ENCODE peak calls at places on chromosomes 3 and 15, in nine cellular contexts. T, N, Q, V, G, W, I, H and C are unnamed samples. For H3K4me1, the result is how much of the 10 kb centered on the place peaks cover.

GRCh38 chr15:101597360-101597928 is 54.7 kb downstream of the TM2D3 start:
- DNase-seq in T (no peak), N (no peak), Q (no peak), V (no peak), G (no peak), W (no peak), I (no peak), H (no peak), C (no peak)

GRCh38 chr3:121724130-121724529 is 25.4 kb downstream of the GOLGB1 start:
- DNase-seq in T (no peak), N (no peak), Q (no peak), V (no peak), G (no peak), W (no peak), I (no peak), H (no peak), C (no peak)

GRCh38 chr3:10697918-10698317 is 118.1 kb upstream of the SLC6A11 start:
- DNase-seq in T (no peak), N (no peak), Q (no peak), V (no peak), G (peak), W (no peak), I (no peak), H (no peak), C (no peak)

GRCh38 chr3:112109313-112109712 is 23.1 kb downstream of the C3orf52 start:
- DNase-seq in T (no peak), N (no peak), Q (no peak), V (no peak), G (peak), W (no peak), I (no peak), H (no peak), C (no peak)

GRCh38 chr3:27960133-27960532 is 238.0 kb upstream of the EOMES start:
- DNase-seq in T (peak), N (peak), Q (no peak), V (no peak), G (peak), W (no peak), I (no peak), H (peak), C (no peak)

GRCh38 chr3:184727357-184728060 is 15.6 kb upstream of the MAGEF1 start:
- DNase-seq in T (peak), N (peak), Q (peak), V (peak), G (peak), W (peak), I (peak), H (peak), C (peak)

GRCh38 chr15:75693501-75694240 is 19.0 kb downstream of the CSPG4 start:
- DNase-seq in T (peak), N (peak), Q (no peak), V (no peak), G (no peak), W (peak), I (no peak), H (peak), C (peak)

GRCh38 chr3:149572796-149573414 is 84.9 kb downstream of the WWTR1 start:
- DNase-seq in T (peak), N (peak), Q (no peak), V (no peak), G (peak), W (peak), I (no peak), H (peak), C (no peak)

GRCh38 chr3:106167728-106168127 is 298.9 kb upstream of the CBLB start:
- DNase-seq in T (no peak), N (no peak), Q (no peak), V (no peak), G (no peak), W (no peak), I (no peak), H (no peak), C (no peak)

GRCh38 chr15:75195766-75196241 is 5.9 kb upstream of the C15orf39 start:
- DNase-seq in T (no peak), N (no peak), Q (peak), V (no peak), G (no peak), W (no peak), I (no peak), H (no peak), C (no peak)

GRCh38 chr15:50744601-50745000 is 20.9 kb downstream of the SPPL2A start:
- DNase-seq in T (peak), N (no peak), Q (no peak), V (no peak), G (no peak), W (no peak), I (no peak), H (peak), C (no peak)

GRCh38 chr15:71239592-71240364 is 124.5 kb downstream of the THSD4 start:
- DNase-seq in T (peak), N (no peak), Q (no peak), V (no peak), G (no peak), W (peak), I (no peak), H (peak), C (no peak)

GRCh38 chr3:58084166-58084565 is 75.9 kb downstream of the FLNB start:
- DNase-seq in T (no peak), N (no peak), Q (no peak), V (no peak), G (no peak), W (peak), I (no peak), H (peak), C (no peak)

GRCh38 chr15:74205593-74205969 is 3.0 kb upstream of the STRA6 start:
- DNase-seq in T (no peak), N (no peak), Q (no peak), V (no peak), G (no peak), W (no peak), I (no peak), H (no peak), C (peak)

GRCh38 chr15:78251136-78251535 is 13.2 kb upstream of the DNAJA4 start:
- DNase-seq in T (no peak), N (no peak), Q (no peak), V (no peak), G (no peak), W (no peak), I (no peak), H (no peak), C (no peak)

GRCh38 chr3:8451696-8452095 is 49.9 kb upstream of the LMCD1 start:
- DNase-seq in T (no peak), N (no peak), Q (no peak), V (no peak), G (no peak), W (no peak), I (no peak), H (peak), C (peak)

GRCh38 chr3:94440767-94441493 is 378.1 kb downstream of the NSUN3 start:
- DNase-seq in T (peak), N (peak), Q (no peak), V (no peak), G (peak), W (peak), I (no peak), H (peak), C (peak)

GRCh38 chr3:50251220-50251619 is 15.2 kb downstream of the GNAI2 start:
- DNase-seq in T (peak), N (peak), Q (no peak), V (peak), G (peak), W (peak), I (no peak), H (peak), C (peak)

GRCh38 chr3:182490601-182491485 is 302.5 kb upstream of the ATP11B start:
- DNase-seq in T (peak), N (peak), Q (peak), V (peak), G (peak), W (peak), I (no peak), H (no peak), C (no peak)

GRCh38 chr15:51828621-51829359 is 663 bp upstream of the TMOD3 start:
- DNase-seq in T (no peak), N (peak), Q (no peak), V (peak), G (peak), W (no peak), I (no peak), H (peak), C (no peak)

GRCh38 chr15:83733691-83734090 is 79.8 kb downstream of the ADAMTSL3 start:
- DNase-seq in T (no peak), N (no peak), Q (no peak), V (no peak), G (no peak), W (no peak), I (no peak), H (no peak), C (no peak)

GRCh38 chr3:64462203-64463120 is 225.3 kb downstream of the ADAMTS9 start:
- DNase-seq in T (peak), N (no peak), Q (no peak), V (no peak), G (no peak), W (peak), I (no peak), H (peak), C (peak)

GRCh38 chr15:76309561-76310330 is 1.5 kb downstream of the ETFA start:
- DNase-seq in T (no peak), N (no peak), Q (no peak), V (peak), G (peak), W (peak), I (no peak), H (no peak), C (no peak)

GRCh38 chr3:105802073-105802706 is 66.6 kb downstream of the CBLB start:
- DNase-seq in T (no peak), N (no peak), Q (no peak), V (no peak), G (no peak), W (no peak), I (no peak), H (no peak), C (no peak)

GRCh38 chr15:22262613-22263020 is 182.3 kb downstream of the OR4M2 start:
- DNase-seq in T (no peak), N (no peak), Q (no peak), V (peak), G (no peak), W (no peak), I (no peak), H (no peak), C (no peak)

GRCh38 chr15:27059610-27060202 is 88.7 kb downstream of the GABRG3 start:
- DNase-seq in T (peak), N (no peak), Q (peak), V (no peak), G (peak), W (peak), I (peak), H (peak), C (no peak)

GRCh38 chr3:46208167-46208704 is at the start of gene CCR1:
- DNase-seq in T (peak), N (peak), Q (no peak), V (peak), G (peak), W (peak), I (peak), H (peak), C (no peak)

GRCh38 chr3:39288300-39288808 is 8.5 kb upstream of the CX3CR1 start:
- DNase-seq in T (peak), N (peak), Q (peak), V (peak), G (peak), W (peak), I (peak), H (peak), C (peak)

GRCh38 chr3:115100172-115100571 is 46.9 kb downstream of the ZBTB20 start:
- DNase-seq in T (peak), N (peak), Q (peak), V (no peak), G (peak), W (peak), I (no peak), H (peak), C (no peak)

GRCh38 chr15:99442268-99442897 is 123.4 kb upstream of the MEF2A start:
- DNase-seq in T (peak), N (peak), Q (peak), V (peak), G (peak), W (peak), I (no peak), H (peak), C (peak)

GRCh38 chr15:64907991-64908390 is 3.7 kb upstream of the ANKDD1A start:
- DNase-seq in T (no peak), N (no peak), Q (no peak), V (no peak), G (no peak), W (no peak), I (no peak), H (no peak), C (no peak)

GRCh38 chr15:36914962-36915808 is 185.2 kb downstream of the MEIS2 start:
- DNase-seq in T (peak), N (no peak), Q (no peak), V (no peak), G (no peak), W (peak), I (no peak), H (no peak), C (no peak)

GRCh38 chr15:44588541-44588940 is 51.6 kb downstream of the EIF3J start:
- DNase-seq in T (no peak), N (no peak), Q (no peak), V (no peak), G (no peak), W (no peak), I (no peak), H (no peak), C (no peak)

GRCh38 chr15:78073026-78073425 is 4.5 kb downstream of the TBC1D2B start:
- DNase-seq in T (no peak), N (no peak), Q (no peak), V (no peak), G (no peak), W (peak), I (no peak), H (no peak), C (no peak)

GRCh38 chr3:186070996-186071395 is 37.9 kb downstream of the ETV5 start:
- DNase-seq in T (peak), N (no peak), Q (no peak), V (no peak), G (no peak), W (no peak), I (no peak), H (peak), C (no peak)

GRCh38 chr15:38660726-38661125 is 96.1 kb upstream of the RASGRP1 start:
- DNase-seq in T (no peak), N (no peak), Q (no peak), V (no peak), G (no peak), W (no peak), I (no peak), H (no peak), C (no peak)

GRCh38 chr3:172138792-172139507 is 99.6 kb downstream of the FNDC3B start:
- DNase-seq in T (no peak), N (peak), Q (no peak), V (peak), G (peak), W (peak), I (no peak), H (peak), C (no peak)

GRCh38 chr15:57540736-57541135 is 51.0 kb upstream of the MYZAP start:
- DNase-seq in T (no peak), N (no peak), Q (no peak), V (no peak), G (no peak), W (no peak), I (no peak), H (no peak), C (no peak)

GRCh38 chr3:64141476-64141875 is 83.8 kb downstream of the PRICKLE2 start:
- DNase-seq in T (peak), N (peak), Q (no peak), V (no peak), G (no peak), W (no peak), I (no peak), H (peak), C (no peak)

GRCh38 chr3:155292133-155292532 is 1.4 kb downstream of the STRIT1 start:
- DNase-seq in T (peak), N (no peak), Q (no peak), V (no peak), G (no peak), W (no peak), I (no peak), H (peak), C (no peak)

GRCh38 chr3:155292693-155293092 is 790 bp downstream of the STRIT1 start:
- DNase-seq in T (no peak), N (no peak), Q (no peak), V (no peak), G (no peak), W (no peak), I (no peak), H (no peak), C (no peak)

GRCh38 chr3:155293518-155293917 is at the start of gene STRIT1:
- DNase-seq in T (no peak), N (no peak), Q (no peak), V (no peak), G (no peak), W (no peak), I (no peak), H (no peak), C (no peak)

GRCh38 chr3:155296413-155296812 is 2.9 kb upstream of the STRIT1 start:
- DNase-seq in T (no peak), N (no peak), Q (no peak), V (no peak), G (no peak), W (no peak), I (no peak), H (no peak), C (no peak)

DNA sequence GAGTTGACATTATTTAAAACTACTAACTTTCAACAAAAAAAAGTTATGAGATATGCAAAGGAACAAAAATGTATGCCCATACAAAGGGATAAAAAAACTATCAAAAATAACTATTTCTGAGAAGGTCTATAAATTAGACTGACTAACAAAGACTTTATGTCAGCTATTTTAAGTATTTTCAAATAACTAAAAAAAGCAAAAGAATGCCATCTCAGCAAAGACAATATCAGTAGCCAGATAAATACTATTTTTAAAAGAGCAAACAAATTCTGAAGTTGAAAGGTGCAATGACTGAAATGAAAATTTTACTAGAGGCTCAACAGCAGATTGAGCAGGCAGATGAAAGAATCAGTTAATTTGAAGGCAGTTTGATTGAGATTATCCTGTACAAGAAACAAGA is 3.6 kb upstream of the STRIT1 start:
- DNase-seq in T (no peak), N (no peak), Q (no peak), V (no peak), G (no peak), W (no peak), I (no peak), H (no peak), C (no peak)
- H2AFZ ChIP-seq in T (no peak), N (no peak), Q (no peak), V (no peak), G (no peak), W (no peak), I (no peak), H (no peak), C (no peak)

GRCh38 chr3:125045965-125046364 is 9.8 kb downstream of the HEG1 start:
- DNase-seq in T (peak), N (peak), Q (no peak), V (no peak), G (peak), W (peak), I (no peak), H (peak), C (peak)
- H3K4me1 ChIP-seq in T (under half), N (under half), Q (half or more), V (under half), G (under half), W (under half), I (under half), H (under half), C (under half)

GRCh38 chr15:68271854-68272471 is 5.6 kb upstream of the FEM1B start:
- DNase-seq in T (peak), N (peak), Q (peak), V (peak), G (peak), W (peak), I (no peak), H (peak), C (peak)
- H2AFZ ChIP-seq in T (peak), N (no peak), Q (peak), V (no peak), G (peak), W (no peak), I (peak), H (peak), C (peak)

DNA sequence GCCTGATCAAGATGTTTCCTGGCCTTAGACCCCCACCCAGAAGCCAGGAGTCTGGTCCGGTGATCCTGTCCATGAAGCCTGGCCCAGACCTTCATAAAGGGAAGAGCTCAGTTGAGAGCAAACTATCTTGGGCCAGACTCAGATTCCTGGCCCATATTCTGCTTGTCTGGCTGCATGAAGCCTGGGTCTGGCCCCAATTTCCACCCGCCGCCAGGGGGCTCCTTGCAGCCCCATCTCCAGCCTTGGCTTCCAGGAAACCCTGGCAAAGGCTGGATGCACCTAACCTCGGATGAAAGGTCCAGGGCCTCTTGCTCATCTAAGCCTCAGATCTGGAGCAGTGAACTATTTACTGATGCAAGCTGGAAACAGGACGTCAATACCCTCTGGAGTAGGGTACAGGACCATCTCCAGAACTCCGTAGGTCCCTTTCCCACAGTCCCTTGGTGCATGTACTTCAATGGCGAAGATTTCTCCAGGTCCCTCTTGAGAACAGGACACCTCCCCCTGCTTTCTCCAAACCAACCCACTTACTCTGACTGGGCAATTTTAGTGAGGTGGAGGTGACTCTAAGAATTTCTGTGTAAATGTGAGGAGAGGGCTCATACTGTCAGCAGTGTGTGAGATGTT is 5.6 kb downstream of the FOXL2 start:
- DNase-seq in T (no peak), N (no peak), Q (peak), V (peak), G (peak), W (peak), I (no peak), H (peak), C (peak)
- H3K4me1 ChIP-seq in T (under half), N (under half), Q (under half), V (under half), G (under half), W (under half), I (under half), H (under half), C (under half)

DNA sequence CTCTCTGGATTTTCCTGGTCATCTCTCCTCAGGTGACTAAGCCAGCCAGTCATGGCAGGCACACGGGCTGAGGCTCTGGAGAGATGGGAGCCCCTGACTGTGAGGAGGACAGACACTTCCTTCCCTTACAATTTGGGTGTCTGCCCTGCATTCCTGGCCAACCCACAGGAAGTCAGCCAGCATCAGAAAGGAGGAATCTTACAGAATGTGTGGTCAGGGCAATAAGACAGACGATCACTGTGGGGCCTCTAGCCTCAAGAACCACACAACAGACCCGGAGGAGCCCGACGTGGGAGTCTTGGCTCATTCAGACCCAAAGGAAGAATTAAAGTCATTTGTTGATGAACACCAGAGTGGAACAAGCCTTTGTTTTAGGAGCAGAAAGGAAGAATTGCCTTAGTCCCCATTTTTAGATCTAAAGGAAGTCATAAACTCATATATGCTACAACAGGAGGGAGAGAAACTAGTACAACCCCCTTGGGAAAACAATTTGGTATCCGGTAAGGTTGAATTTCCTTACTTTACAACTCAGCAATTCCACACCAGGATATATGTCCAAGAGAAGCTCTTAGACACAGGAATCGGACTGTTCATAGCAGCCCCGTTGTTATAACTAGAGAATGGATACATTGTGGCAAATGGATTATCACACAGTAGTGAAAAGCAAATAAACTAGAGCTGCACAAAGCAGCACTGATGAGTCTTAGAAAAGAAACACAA is 62.2 kb downstream of the ABTB1 start:
- DNase-seq in T (peak), N (peak), Q (no peak), V (no peak), G (peak), W (peak), I (no peak), H (peak), C (peak)
- H2AFZ ChIP-seq in T (no peak), N (peak), Q (peak), V (no peak), G (peak), W (no peak), I (no peak), H (peak), C (peak)

GRCh38 chr3:24482306-24482705 is 12.3 kb downstream of the THRB start:
- DNase-seq in T (no peak), N (no peak), Q (no peak), V (no peak), G (no peak), W (no peak), I (no peak), H (no peak), C (no peak)
- H3K4me1 ChIP-seq in T (under half), N (under half), Q (under half), V (under half), G (under half), W (under half), I (under half), H (under half), C (under half)